ENCODE peak calls at places on chromosomes 7 and 10, in four cellular contexts. H is tibial artery; M is NCI-H2171 treated with DMSO at 0.1 percent for 48 hours; T is CD4-positive, alpha-beta T cell. J is an unnamed sample.

GRCh38 chr10:21675157-21675796 is 141.2 kb downstream of the MLLT10 start:
- DNase-seq in H (no peak), T (peak), M (no peak), J (no peak)

GRCh38 chr10:97788552-97789442 is 17.0 kb upstream of the SFRP5 start:
- DNase-seq in M (no peak), T (no peak), H (no peak), J (no peak)

GRCh38 chr10:60537697-60538096 is 148.0 kb upstream of the ANK3 start:
- DNase-seq in T (no peak), H (no peak), M (no peak), J (no peak)

GRCh38 chr10:21715531-21716195 is 181.6 kb downstream of the MLLT10 start:
- DNase-seq in T (no peak), M (no peak), H (no peak), J (no peak)

GRCh38 chr7:135653285-135654080 is 8.8 kb upstream of the STMP1 start:
- DNase-seq in M (no peak), H (no peak), T (no peak), J (no peak)

GRCh38 chr7:45072131-45073030 is 16.4 kb downstream of the NACAD start:
- DNase-seq in T (no peak), H (no peak), M (no peak), J (no peak)

GRCh38 chr10:137031-137430 is 1.8 kb downstream of the ZMYND11 start:
- DNase-seq in T (peak), M (peak), H (no peak), J (no peak)

GRCh38 chr10:67242531-67242930 is 316.7 kb downstream of the LRRTM3 start:
- DNase-seq in T (no peak), H (no peak), M (no peak), J (no peak)

GRCh38 chr7:126303926-126304325 is 948.8 kb downstream of the GRM8 start:
- DNase-seq in T (no peak), H (no peak), M (no peak), J (no peak)

GRCh38 chr7:12635830-12636229 is 51.6 kb upstream of the ARL4A start:
- DNase-seq in M (no peak), T (no peak), H (no peak), J (no peak)

GRCh38 chr10:71435571-71436267 is 39.0 kb downstream of the CDH23 start:
- DNase-seq in H (peak), M (no peak), T (no peak), J (no peak)

GRCh38 chr7:159007308-159008054 is 137.2 kb downstream of the VIPR2 start:
- DNase-seq in T (no peak), M (no peak), H (no peak), J (no peak)

GRCh38 chr7:14859267-14859666 is 43.3 kb downstream of the DGKB start:
- DNase-seq in T (no peak), H (no peak), M (no peak), J (no peak)

GRCh38 chr10:106898441-106898840 is 266.1 kb downstream of the SORCS1 start:
- DNase-seq in M (no peak), T (no peak), H (no peak), J (no peak)